ENCODE peak calls at places on chromosomes 12 and 14, in nine cellular contexts. K, Q, I, X, R, J, P, A and Y are unnamed samples.

GRCh38 chr12:28961948-28962384 is 187.1 kb upstream of the FAR2 start:
- DNase-seq in I (no peak), X (no peak), J (no peak), K (no peak), Q (no peak), P (no peak), A (no peak), R (peak), Y (peak)

GRCh38 chr14:93619176-93619793 is 169.0 kb downstream of the PRIMA1 start:
- DNase-seq in Q (peak), I (peak), A (peak), P (peak), J (peak), R (peak), K (peak), X (no peak), Y (peak)

GRCh38 chr12:105812356-105812755 is 326.4 kb downstream of the NUAK1 start:
- DNase-seq in P (no peak), I (no peak), R (no peak), J (no peak), X (peak), A (no peak), K (no peak), Q (no peak), Y (no peak)

GRCh38 chr14:61178226-61179060 is 102.7 kb downstream of the TMEM30B start:
- DNase-seq in J (no peak), Q (no peak), I (peak), R (peak), X (no peak), P (no peak), K (no peak), A (peak), Y (peak)

GRCh38 chr12:59191372-59191771 is 271.1 kb upstream of the LRIG3 start:
- DNase-seq in I (no peak), K (no peak), X (no peak), R (no peak), A (no peak), P (no peak), J (no peak), Q (no peak), Y (no peak)

GRCh38 chr14:89828473-89829200 is 125.9 kb downstream of the EFCAB11 start:
- DNase-seq in X (no peak), K (no peak), P (no peak), J (no peak), Q (no peak), I (no peak), R (no peak), A (no peak), Y (no peak)

GRCh38 chr14:73718742-73719251 is 4.6 kb upstream of the PNMA1 start:
- DNase-seq in R (no peak), I (no peak), Q (no peak), K (peak), A (no peak), X (peak), J (no peak), P (no peak), Y (peak)

GRCh38 chr12:3200032-3200617 is 122.9 kb downstream of the TSPAN9 start:
- DNase-seq in R (no peak), J (peak), X (no peak), I (no peak), Q (peak), P (no peak), K (peak), A (peak), Y (peak)

GRCh38 chr14:24535737-24536136 is 27.7 kb upstream of the CMA1 start:
- DNase-seq in K (no peak), P (no peak), A (no peak), R (no peak), Q (no peak), X (no peak), I (peak), J (no peak), Y (no peak)

GRCh38 chr14:102754370-102755262 is 22.6 kb upstream of the TRAF3 start:
- DNase-seq in I (no peak), Q (no peak), J (no peak), R (no peak), P (no peak), K (no peak), X (no peak), A (no peak), Y (no peak)

GRCh38 chr12:24592048-24592447 is 356.9 kb downstream of the BCAT1 start:
- DNase-seq in P (no peak), X (no peak), Q (no peak), J (no peak), R (no peak), I (no peak), K (no peak), A (no peak), Y (no peak)

GRCh38 chr14:29749327-29749726 is 178.3 kb downstream of the PRKD1 start:
- DNase-seq in I (no peak), P (no peak), R (peak), K (no peak), Q (no peak), J (peak), A (no peak), X (no peak), Y (peak)

GRCh38 chr12:94272280-94272679 is 123.9 kb downstream of the PLXNC1 start:
- DNase-seq in J (no peak), Q (no peak), X (no peak), R (no peak), K (no peak), I (no peak), A (no peak), P (no peak), Y (no peak)

GRCh38 chr14:75720828-75721227 is 59.8 kb downstream of the TTLL5 start:
- DNase-seq in A (peak), X (peak), K (no peak), Q (peak), R (peak), P (no peak), J (no peak), I (no peak), Y (peak)

GRCh38 chr12:55642275-55643068 is 5.8 kb downstream of the OR10P1 start:
- DNase-seq in I (peak), R (no peak), A (no peak), X (no peak), Q (no peak), P (peak), J (no peak), K (no peak), Y (no peak)

GRCh38 chr14:69901113-69901951 is 22.1 kb downstream of the SMOC1 start:
- DNase-seq in R (no peak), Q (no peak), I (no peak), A (no peak), X (no peak), P (no peak), J (no peak), K (no peak), Y (no peak)